ENCODE peak calls at places on chromosomes 13 and 19, in seven cellular contexts. F is neural progenitor cell, B is right lobe of liver, J is GM23338, Y is aorta, W is colonic mucosa, E is breast epithelium. Z is an unnamed sample.
A peak's percentile ranks its signal among the peaks of the same experiment; 100 is the strongest.

GRCh38 chr19:10898633-10899032 is 27.3 kb downstream of the CARM1 start:
- DNase-seq in E (no peak), F (no peak), B (no peak), J (no peak), Y (no peak), W (no peak), Z (no peak)

GRCh38 chr19:21143846-21144245 is 2.0 kb downstream of the ZNF431 start:
- DNase-seq in F (no peak), Y (no peak), W (no peak), B (no peak), E (no peak), J (no peak), Z (no peak)

GRCh38 chr13:21976159-21976558 is 305.3 kb downstream of the FGF9 start:
- DNase-seq in Y (no peak), B (no peak), F (no peak), J (no peak), E (no peak), W (no peak), Z (no peak)

GRCh38 chr13:79796116-79796515 is 315.2 kb downstream of the NDFIP2 start:
- DNase-seq in E (no peak), J (no peak), W (no peak), B (no peak), Y (no peak), F (no peak), Z (no peak)

GRCh38 chr13:64052526-64052925 is 2636.9 kb upstream of the PCDH20 start:
- DNase-seq in B (no peak), Y (no peak), E (no peak), J (no peak), W (no peak), F (no peak), Z (no peak)

GRCh38 chr13:103289661-103290060 is 223.4 kb upstream of the SLC10A2 start:
- DNase-seq in J (no peak), Y (no peak), B (no peak), F (no peak), W (no peak), E (no peak), Z (no peak)

GRCh38 chr19:13128583-13128982 is 10.5 kb downstream of the NACC1 start:
- DNase-seq in E (no peak), B (peak; percentile 49), J (no peak), Y (no peak), F (no peak), W (no peak), Z (no peak)

GRCh38 chr19:40348961-40349507 is 539 bp downstream of the PLD3 start:
- DNase-seq in E (no peak), W (no peak), Y (no peak), B (no peak), F (peak; percentile 39), J (peak; percentile 34), Z (no peak)

GRCh38 chr13:80145291-80145690 is 195.6 kb downstream of the SPRY2 start:
- DNase-seq in B (no peak), Y (no peak), F (no peak), E (no peak), J (no peak), W (no peak), Z (no peak)

GRCh38 chr13:109145631-109146030 is 516.2 kb downstream of the MYO16 start:
- DNase-seq in W (peak; percentile 35), Y (no peak), B (no peak), E (no peak), J (peak; percentile 70), F (peak; percentile 70), Z (no peak)

GRCh38 chr19:30817965-30818364 is 445.8 kb downstream of the ZNF536 start:
- DNase-seq in Y (no peak), E (no peak), J (no peak), W (no peak), F (no peak), B (no peak), Z (no peak)

GRCh38 chr19:3028305-3029069 is 593 bp downstream of the TLE2 start:
- DNase-seq in W (peak; percentile 39), B (no peak), E (no peak), J (peak; percentile 79), Y (no peak), F (peak; percentile 24), Z (no peak)

GRCh38 chr19:31352782-31353651 is 3.8 kb upstream of the TSHZ3 start:
- DNase-seq in Y (no peak), E (no peak), B (no peak), J (peak; percentile 59), F (peak; percentile 54), W (no peak), Z (no peak)

GRCh38 chr19:44613295-44614168 is at the start of gene IGSF23:
- DNase-seq in W (peak; percentile 69), J (no peak), Y (no peak), F (no peak), E (no peak), B (no peak), Z (no peak)

GRCh38 chr13:41546372-41547252 is 89.3 kb downstream of the RGCC start:
- DNase-seq in W (peak; percentile 15), E (no peak), B (no peak), J (no peak), F (no peak), Y (no peak), Z (no peak)

GRCh38 chr19:57813919-57814504 is 701 bp downstream of the ZNF552 start:
- DNase-seq in B (no peak), F (no peak), W (peak; percentile 72), Y (no peak), E (peak; percentile 64), J (peak; percentile 34), Z (no peak)

GRCh38 chr19:18173054-18173571 is 500 bp upstream of the IFI30 start:
- DNase-seq in W (no peak), J (no peak), Y (peak; percentile 93), F (no peak), B (peak; percentile 74), E (no peak), Z (peak; percentile 86)

GRCh38 chr19:41570639-41571112 is 5.3 kb upstream of the CEACAM21 start:
- DNase-seq in F (peak; percentile 88), Y (peak; percentile 83), B (peak; percentile 85), J (peak; percentile 94), E (peak; percentile 81), W (peak; percentile 75), Z (peak; percentile 78)

GRCh38 chr19:41565384-41565730 is 10.6 kb upstream of the CEACAM21 start:
- DNase-seq in F (no peak), E (no peak), W (no peak), Y (no peak), B (no peak), J (no peak), Z (no peak)

GRCh38 chr19:41569481-41570150 is 6.3 kb upstream of the CEACAM21 start:
- DNase-seq in W (no peak), B (no peak), Y (no peak), J (peak; percentile 21), E (no peak), F (no peak), Z (no peak)

GRCh38 chr19:41564515-41565383 is 11.2 kb upstream of the CEACAM21 start:
- DNase-seq in E (no peak), Y (no peak), J (peak; percentile 69), F (peak; percentile 32), B (no peak), W (no peak), Z (no peak)

GRCh38 chr19:41570179-41570578 is 5.8 kb upstream of the CEACAM21 start:
- DNase-seq in Y (no peak), J (peak; percentile 40), E (no peak), F (no peak), W (no peak), B (no peak), Z (no peak)
- H3K27me3 ChIP-seq in Y (no peaks in the 10 kb centered on the region), J (peaks cover 71% of the 10 kb centered on the region), E (no peaks in the 10 kb centered on the region), F (peaks cover 41% of the 10 kb centered on the region), W (peaks cover 10% of the 10 kb centered on the region), B (no peaks in the 10 kb centered on the region), Z (peaks cover 26% of the 10 kb centered on the region)

GRCh38 chr19:47430041-47430802 is 10.9 kb upstream of the MEIS3 start:
- DNase-seq in F (peak; percentile 80), E (peak; percentile 61), Y (peak; percentile 58), B (peak; percentile 56), J (peak; percentile 79), W (peak; percentile 73), Z (no peak)

GRCh38 chr19:47432499-47432898 is 13.2 kb upstream of the MEIS3 start:
- DNase-seq in F (no peak), Y (no peak), J (no peak), W (no peak), E (no peak), B (no peak), Z (no peak)

GRCh38 chr19:47434088-47434487 is 14.8 kb upstream of the MEIS3 start:
- DNase-seq in W (no peak), J (no peak), E (no peak), B (no peak), F (no peak), Y (no peak), Z (no peak)

GRCh38 chr19:47433121-47433520 is 13.8 kb upstream of the MEIS3 start:
- DNase-seq in B (no peak), W (no peak), J (no peak), F (no peak), Y (no peak), E (no peak), Z (no peak)

GRCh38 chr19:47432091-47432490 is 12.8 kb upstream of the MEIS3 start:
- DNase-seq in W (no peak), J (no peak), Y (no peak), E (no peak), F (no peak), B (no peak), Z (no peak)
- H3K27me3 ChIP-seq in W (peaks cover 8% of the 10 kb centered on the region), J (peaks cover 30% of the 10 kb centered on the region), Y (no peaks in the 10 kb centered on the region), E (peaks cover 3% of the 10 kb centered on the region), F (peaks cover 30% of the 10 kb centered on the region), B (no peaks in the 10 kb centered on the region), Z (peaks cover 32% of the 10 kb centered on the region)

GRCh38 chr19:19212866-19213265 is 1.1 kb downstream of the NCAN start:
- DNase-seq in J (no peak), E (no peak), W (no peak), B (no peak), Y (no peak), F (no peak), Z (no peak)
- H3K27me3 ChIP-seq in J (peaks cover 64% of the 10 kb centered on the region), E (peaks cover 3% of the 10 kb centered on the region), W (peaks cover 18% of the 10 kb centered on the region), B (no peaks in the 10 kb centered on the region), Y (no peaks in the 10 kb centered on the region), F (peaks cover 70% of the 10 kb centered on the region), Z (peaks cover 14% of the 10 kb centered on the region)

DNA sequence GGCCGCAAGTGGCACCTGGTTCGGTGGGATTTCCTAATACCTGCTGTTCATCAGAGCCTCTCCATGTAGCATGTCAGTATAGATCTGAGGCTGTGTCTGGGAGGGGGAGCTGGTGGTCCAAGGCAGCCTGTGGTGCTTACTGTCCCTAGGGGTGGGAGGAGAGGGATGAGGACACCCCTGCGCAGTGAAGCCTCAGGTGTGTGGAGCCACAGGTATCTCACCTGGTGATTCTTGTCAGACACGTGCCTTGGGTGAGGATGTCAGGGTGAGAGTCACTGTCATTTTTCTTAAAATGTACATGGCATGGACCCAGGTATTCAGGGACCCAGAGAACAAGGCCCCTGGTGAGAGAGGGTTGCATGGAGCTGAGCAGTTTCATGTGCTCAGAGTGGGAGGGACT is 11.7 kb downstream of the CEACAM4 start:
- DNase-seq in W (no peak), F (no peak), Y (no peak), J (no peak), B (no peak), E (no peak), Z (no peak)
- H3K27me3 ChIP-seq in W (no peaks in the 10 kb centered on the region), F (no peaks in the 10 kb centered on the region), Y (no peaks in the 10 kb centered on the region), J (peaks cover 6% of the 10 kb centered on the region), B (no peaks in the 10 kb centered on the region), E (no peaks in the 10 kb centered on the region), Z (no peaks in the 10 kb centered on the region)

Z was measured in sigmoid colon.